ENCODE peak calls at places on chromosomes 3 and 15, in five cellular contexts. L is AG04450, K is activated T-cell treated with anti-CD3 and anti-CD28 coated beads for 1 hour, Y is HCT116, A is NCI-H1048. S is an unnamed sample.

GRCh38 chr3:129277829-129278271 is 820 bp upstream of the HMCES start:
- DNase-seq in A (no peak), Y (no peak), L (no peak), K (no peak), S (no peak)

GRCh38 chr15:57327985-57328471 is 48.3 kb upstream of the CGNL1 start:
- DNase-seq in L (peak; percentile 90), A (no peak), Y (no peak), K (no peak), S (no peak)

GRCh38 chr15:62110000-62110851 is 43.4 kb downstream of the C2CD4A start:
- DNase-seq in A (no peak), Y (no peak), L (no peak), K (no peak), S (no peak)

GRCh38 chr3:71978150-71978721 is 193.3 kb upstream of the PROK2 start:
- DNase-seq in K (no peak), L (no peak), Y (no peak), A (no peak), S (no peak)

GRCh38 chr3:4744405-4745239 is 234.6 kb upstream of the BHLHE40 start:
- DNase-seq in A (no peak), L (no peak), K (no peak), Y (no peak), S (no peak)

GRCh38 chr3:114550155-114550554 is 256.3 kb downstream of the TIGIT start:
- DNase-seq in Y (no peak), L (no peak), A (no peak), K (no peak), S (no peak)

GRCh38 chr15:52004806-52005205 is 14.2 kb upstream of the MAPK6 start:
- DNase-seq in A (no peak), Y (no peak), K (no peak), L (no peak), S (no peak)

GRCh38 chr3:177419904-177420601 is 222.8 kb upstream of the TBL1XR1 start:
- DNase-seq in A (no peak), L (no peak), Y (no peak), K (no peak), S (no peak)

GRCh38 chr15:36356978-36357582 is 222.3 kb upstream of the CDIN1 start:
- DNase-seq in K (no peak), A (no peak), Y (no peak), L (peak; percentile 32), S (no peak)

GRCh38 chr15:24857777-24858176 is 97.0 kb upstream of the SNRPN start:
- DNase-seq in A (no peak), K (no peak), Y (no peak), L (no peak), S (no peak)

GRCh38 chr15:41494922-41495735 is 1.5 kb downstream of the ITPKA start:
- DNase-seq in Y (no peak), K (no peak), L (no peak), A (no peak), S (no peak)

GRCh38 chr15:68488966-68489365 is 57.0 kb upstream of the ITGA11 start:
- DNase-seq in K (no peak), A (no peak), L (no peak), Y (no peak), S (no peak)

GRCh38 chr3:115503386-115503785 is 119.9 kb upstream of the GAP43 start:
- DNase-seq in A (no peak), Y (no peak), L (no peak), K (no peak), S (no peak)

GRCh38 chr15:31261266-31262142 is 65.1 kb upstream of the KLF13 start:
- DNase-seq in A (no peak), K (no peak), L (no peak), Y (no peak), S (no peak)

GRCh38 chr15:98649996-98650870 is 1.9 kb downstream of the IGF1R start:
- DNase-seq in L (no peak), K (peak; percentile 11), A (no peak), Y (no peak), S (peak; percentile 33)

GRCh38 chr3:99315896-99316295 is 322.5 kb upstream of the COL8A1 start:
- DNase-seq in K (no peak), L (no peak), Y (no peak), A (no peak), S (no peak)

GRCh38 chr3:51295625-51296024 is 89.5 kb upstream of the MANF start:
- DNase-seq in Y (no peak), A (no peak), K (no peak), L (no peak), S (no peak)

GRCh38 chr3:38003817-38004414 is 13.3 kb downstream of the VILL start:
- DNase-seq in K (no peak), Y (no peak), L (no peak), A (no peak), S (no peak)

GRCh38 chr3:37995652-37996641 is 5.4 kb downstream of the VILL start:
- DNase-seq in K (no peak), A (no peak), Y (no peak), L (no peak), S (no peak)

GRCh38 chr3:14558029-14558428 is 17.9 kb upstream of the GRIP2 start:
- DNase-seq in K (no peak), Y (no peak), L (no peak), A (no peak), S (no peak)

GRCh38 chr3:150371741-150372254 is 36.3 kb upstream of the TSC22D2 start:
- DNase-seq in A (no peak), Y (peak; percentile 87), L (peak; percentile 97), K (no peak), S (no peak)

GRCh38 chr15:56586206-56586605 is 121.3 kb upstream of the MNS1 start:
- DNase-seq in Y (no peak), K (no peak), L (no peak), A (no peak), S (no peak)

GRCh38 chr15:73694419-73694818 is 10.2 kb downstream of the CD276 start:
- DNase-seq in Y (no peak), A (no peak), K (no peak), L (no peak), S (no peak)

GRCh38 chr15:57947781-57948180 is 117.7 kb downstream of the ALDH1A2 start:
- DNase-seq in K (no peak), Y (no peak), A (no peak), L (no peak), S (no peak)

GRCh38 chr3:16332904-16333426 is 68.0 kb downstream of the OXNAD1 start:
- DNase-seq in A (no peak), K (no peak), Y (no peak), L (no peak), S (no peak)

GRCh38 chr3:32603064-32603463 is 32.4 kb upstream of the DYNC1LI1 start:
- DNase-seq in Y (no peak), L (no peak), A (no peak), K (no peak), S (no peak)

GRCh38 chr3:174397848-174398247 is 461.3 kb upstream of the NAALADL2 start:
- DNase-seq in L (no peak), A (no peak), Y (peak; percentile 22), K (no peak), S (no peak)